ENCODE peak calls at places on chromosomes 16 and 17, in nine cellular contexts. S is body of pancreas; P is nephron progenitor cell; L is BJ; J is HuH-7.5; D is heart left ventricle; Z is effector memory CD4-positive, alpha-beta T cell; F is activated naive CD8-positive, alpha-beta T cell treated with anti-CD3 and anti-CD28 coated beads for 36 hours; G is NCI-H2081. H is an unnamed sample.

GRCh38 chr17:50593321-50593720 is 32.8 kb downstream of the CACNA1G start:
- DNase-seq in S (peak), P (peak), L (no peak), J (no peak), D (peak), Z (no peak), F (no peak), G (peak), H (no peak)

GRCh38 chr16:84847554-84848415 is 28.0 kb downstream of the CRISPLD2 start:
- DNase-seq in S (no peak), P (no peak), L (no peak), J (no peak), D (no peak), Z (no peak), F (no peak), G (no peak), H (no peak)

GRCh38 chr17:67238976-67239375 is 6.0 kb downstream of the HELZ start:
- DNase-seq in S (no peak), P (no peak), L (no peak), J (no peak), D (no peak), Z (no peak), F (no peak), G (no peak), H (no peak)

GRCh38 chr16:54266363-54266955 is 20.1 kb downstream of the IRX3 start:
- DNase-seq in S (no peak), P (no peak), L (no peak), J (no peak), D (no peak), Z (no peak), F (no peak), G (no peak), H (no peak)

GRCh38 chr17:28982191-28982793 is 23.5 kb downstream of the SEZ6 start:
- DNase-seq in S (peak), P (no peak), L (no peak), J (no peak), D (peak), Z (peak), F (peak), G (no peak), H (no peak)

GRCh38 chr17:1252203-1252608 is 18.0 kb upstream of the BHLHA9 start:
- DNase-seq in S (peak), P (no peak), L (no peak), J (no peak), D (peak), Z (no peak), F (no peak), G (peak), H (no peak)

GRCh38 chr17:50924800-50925199 is 58.6 kb upstream of the TOB1 start:
- DNase-seq in S (no peak), P (no peak), L (no peak), J (no peak), D (no peak), Z (no peak), F (no peak), G (no peak), H (no peak)

GRCh38 chr16:22705799-22706198 is 108.2 kb upstream of the HS3ST2 start:
- DNase-seq in S (no peak), P (no peak), L (no peak), J (no peak), D (no peak), Z (no peak), F (no peak), G (no peak), H (no peak)

GRCh38 chr16:15966420-15967222 is 17.2 kb downstream of the ABCC1 start:
- DNase-seq in S (no peak), P (no peak), L (no peak), J (no peak), D (no peak), Z (no peak), F (no peak), G (no peak), H (no peak)

GRCh38 chr17:67582632-67583230 is 135.0 kb upstream of the NOL11 start:
- DNase-seq in S (peak), P (no peak), L (no peak), J (no peak), D (no peak), Z (no peak), F (no peak), G (peak), H (peak)

H was measured in uterus.